ENCODE peak calls at places on chromosomes 1 and 21, in eight cellular contexts. One of them, this sample, is unnamed.
A peak's percentile ranks its signal among the peaks of the same experiment; 100 is the strongest.

GRCh38 chr1:9561429-9561828 is 22.2 kb downstream of the SLC25A33 start:
- DNase-seq in tibial artery: no peak
- DNase-seq in SK-N-SH: peak; percentile 30
- DNase-seq in WERI-Rb-1: peak; percentile 51
- DNase-seq in mesenchymal stem cell: peak; percentile 96
- DNase-seq in neural progenitor cell: no peak
- DNase-seq in right cardiac atrium: no peak
- DNase-seq in PC-3: peak; percentile 80
- DNase-seq in this sample: no peak

GRCh38 chr1:64235133-64235532 is 31.7 kb downstream of the UBE2U start:
- DNase-seq in tibial artery: no peak
- DNase-seq in SK-N-SH: no peak
- DNase-seq in WERI-Rb-1: no peak
- DNase-seq in mesenchymal stem cell: no peak
- DNase-seq in neural progenitor cell: no peak
- DNase-seq in right cardiac atrium: no peak
- DNase-seq in PC-3: no peak
- DNase-seq in this sample: no peak

GRCh38 chr1:48688102-48688760 is 88.5 kb downstream of the BEND5 start:
- DNase-seq in tibial artery: no peak
- DNase-seq in SK-N-SH: peak; percentile 36
- DNase-seq in WERI-Rb-1: no peak
- DNase-seq in mesenchymal stem cell: peak; percentile 3
- DNase-seq in neural progenitor cell: peak; percentile 28
- DNase-seq in right cardiac atrium: no peak
- DNase-seq in PC-3: peak; percentile 29
- DNase-seq in this sample: peak; percentile 69

GRCh38 chr1:153728305-153729066 is 636 bp downstream of the INTS3 start:
- DNase-seq in tibial artery: peak; percentile 46
- DNase-seq in SK-N-SH: peak; percentile 55
- DNase-seq in WERI-Rb-1: peak; percentile 81
- DNase-seq in mesenchymal stem cell: peak; percentile 57
- DNase-seq in neural progenitor cell: peak; percentile 79
- DNase-seq in right cardiac atrium: peak; percentile 80
- DNase-seq in PC-3: peak; percentile 47
- DNase-seq in this sample: peak; percentile 84

GRCh38 chr21:31798842-31799691 is 67.1 kb upstream of the SCAF4 start:
- DNase-seq in tibial artery: no peak
- DNase-seq in SK-N-SH: no peak
- DNase-seq in WERI-Rb-1: no peak
- DNase-seq in mesenchymal stem cell: no peak
- DNase-seq in neural progenitor cell: no peak
- DNase-seq in right cardiac atrium: no peak
- DNase-seq in PC-3: no peak
- DNase-seq in this sample: no peak

GRCh38 chr1:161367684-161368398 is at the start of gene CFAP126:
- DNase-seq in tibial artery: peak; percentile 63
- DNase-seq in SK-N-SH: peak; percentile 57
- DNase-seq in WERI-Rb-1: peak; percentile 78
- DNase-seq in mesenchymal stem cell: peak; percentile 80
- DNase-seq in neural progenitor cell: peak; percentile 15
- DNase-seq in right cardiac atrium: peak; percentile 82
- DNase-seq in PC-3: peak; percentile 73
- DNase-seq in this sample: peak; percentile 89

GRCh38 chr1:94383966-94384408 is 34.2 kb upstream of the ABCD3 start:
- DNase-seq in tibial artery: no peak
- DNase-seq in SK-N-SH: no peak
- DNase-seq in WERI-Rb-1: no peak
- DNase-seq in mesenchymal stem cell: peak; percentile 62
- DNase-seq in neural progenitor cell: no peak
- DNase-seq in right cardiac atrium: no peak
- DNase-seq in PC-3: peak; percentile 73
- DNase-seq in this sample: no peak

GRCh38 chr1:163055531-163055930 is 13.6 kb upstream of the RGS4 start:
- DNase-seq in tibial artery: no peak
- DNase-seq in SK-N-SH: no peak
- DNase-seq in WERI-Rb-1: no peak
- DNase-seq in mesenchymal stem cell: no peak
- DNase-seq in neural progenitor cell: no peak
- DNase-seq in right cardiac atrium: no peak
- DNase-seq in PC-3: no peak
- DNase-seq in this sample: no peak

GRCh38 chr1:236020359-236021000 is 44.4 kb downstream of the NID1 start:
- DNase-seq in tibial artery: peak; percentile 67
- DNase-seq in SK-N-SH: no peak
- DNase-seq in WERI-Rb-1: no peak
- DNase-seq in mesenchymal stem cell: no peak
- DNase-seq in neural progenitor cell: no peak
- DNase-seq in right cardiac atrium: no peak
- DNase-seq in PC-3: no peak
- DNase-seq in this sample: no peak

GRCh38 chr1:205172729-205173366 is 38.7 kb downstream of the DSTYK start:
- DNase-seq in tibial artery: no peak
- DNase-seq in SK-N-SH: no peak
- DNase-seq in WERI-Rb-1: no peak
- DNase-seq in mesenchymal stem cell: peak; percentile 94
- DNase-seq in neural progenitor cell: no peak
- DNase-seq in right cardiac atrium: no peak
- DNase-seq in PC-3: peak; percentile 98
- DNase-seq in this sample: no peak

GRCh38 chr1:1246230-1246600 is 307 bp downstream of the C1QTNF12 start:
- DNase-seq in tibial artery: no peak
- DNase-seq in SK-N-SH: no peak
- DNase-seq in WERI-Rb-1: no peak
- DNase-seq in mesenchymal stem cell: no peak
- DNase-seq in neural progenitor cell: no peak
- DNase-seq in right cardiac atrium: no peak
- DNase-seq in PC-3: no peak
- DNase-seq in this sample: peak; percentile 86

GRCh38 chr1:112904071-112904830 is 51.7 kb downstream of the SLC16A1 start:
- DNase-seq in tibial artery: no peak
- DNase-seq in SK-N-SH: no peak
- DNase-seq in WERI-Rb-1: no peak
- DNase-seq in mesenchymal stem cell: peak; percentile 82
- DNase-seq in neural progenitor cell: no peak
- DNase-seq in right cardiac atrium: no peak
- DNase-seq in PC-3: peak; percentile 91
- DNase-seq in this sample: no peak

GRCh38 chr1:168603501-168604107 is 27.2 kb downstream of the XCL1 start:
- DNase-seq in tibial artery: peak; percentile 74
- DNase-seq in SK-N-SH: peak; percentile 66
- DNase-seq in WERI-Rb-1: peak; percentile 54
- DNase-seq in mesenchymal stem cell: peak; percentile 70
- DNase-seq in neural progenitor cell: peak; percentile 91
- DNase-seq in right cardiac atrium: peak; percentile 88
- DNase-seq in PC-3: peak; percentile 85
- DNase-seq in this sample: peak; percentile 64

GRCh38 chr21:41975391-41976272 is 21.8 kb upstream of the C2CD2 start:
- DNase-seq in tibial artery: no peak
- DNase-seq in SK-N-SH: no peak
- DNase-seq in WERI-Rb-1: no peak
- DNase-seq in mesenchymal stem cell: no peak
- DNase-seq in neural progenitor cell: peak; percentile 39
- DNase-seq in right cardiac atrium: no peak
- DNase-seq in PC-3: no peak
- DNase-seq in this sample: peak; percentile 77

GRCh38 chr1:203367051-203367450 is 16.1 kb upstream of the FMOD start:
- DNase-seq in tibial artery: no peak
- DNase-seq in SK-N-SH: no peak
- DNase-seq in WERI-Rb-1: no peak
- DNase-seq in mesenchymal stem cell: no peak
- DNase-seq in neural progenitor cell: no peak
- DNase-seq in right cardiac atrium: no peak
- DNase-seq in PC-3: no peak
- DNase-seq in this sample: no peak
- H3K27me3 ChIP-seq in tibial artery: peaks cover 5% of the 10 kb centered on the region
- H3K27me3 ChIP-seq in SK-N-SH: peaks cover 12% of the 10 kb centered on the region
- H3K27me3 ChIP-seq in WERI-Rb-1: no peaks in the 10 kb centered on the region
- H3K27me3 ChIP-seq in mesenchymal stem cell: peaks cover 94% of the 10 kb centered on the region
- H3K27me3 ChIP-seq in neural progenitor cell: peaks cover 3% of the 10 kb centered on the region
- H3K27me3 ChIP-seq in right cardiac atrium: no peaks in the 10 kb centered on the region
- H3K27me3 ChIP-seq in PC-3: peaks cover 81% of the 10 kb centered on the region
- H3K27me3 ChIP-seq in this sample: no peaks in the 10 kb centered on the region

GRCh38 chr1:42817440-42817767 is 207 bp upstream of the SVBP start:
- DNase-seq in tibial artery: no peak
- DNase-seq in SK-N-SH: no peak
- DNase-seq in WERI-Rb-1: no peak
- DNase-seq in mesenchymal stem cell: no peak
- DNase-seq in neural progenitor cell: no peak
- DNase-seq in right cardiac atrium: no peak
- DNase-seq in PC-3: no peak
- DNase-seq in this sample: no peak

GRCh38 chr1:42822833-42823392 is 5.7 kb upstream of the SVBP start:
- DNase-seq in tibial artery: no peak
- DNase-seq in SK-N-SH: peak; percentile 43
- DNase-seq in WERI-Rb-1: no peak
- DNase-seq in mesenchymal stem cell: peak; percentile 46
- DNase-seq in neural progenitor cell: no peak
- DNase-seq in right cardiac atrium: no peak
- DNase-seq in PC-3: peak; percentile 34
- DNase-seq in this sample: no peak

GRCh38 chr1:42821690-42822089 is 4.5 kb upstream of the SVBP start:
- DNase-seq in tibial artery: no peak
- DNase-seq in SK-N-SH: no peak
- DNase-seq in WERI-Rb-1: no peak
- DNase-seq in mesenchymal stem cell: no peak
- DNase-seq in neural progenitor cell: no peak
- DNase-seq in right cardiac atrium: no peak
- DNase-seq in PC-3: no peak
- DNase-seq in this sample: no peak

GRCh38 chr1:42817976-42818375 is 779 bp upstream of the SVBP start:
- DNase-seq in tibial artery: no peak
- DNase-seq in SK-N-SH: no peak
- DNase-seq in WERI-Rb-1: no peak
- DNase-seq in mesenchymal stem cell: no peak
- DNase-seq in neural progenitor cell: no peak
- DNase-seq in right cardiac atrium: no peak
- DNase-seq in PC-3: no peak
- DNase-seq in this sample: no peak

DNA sequence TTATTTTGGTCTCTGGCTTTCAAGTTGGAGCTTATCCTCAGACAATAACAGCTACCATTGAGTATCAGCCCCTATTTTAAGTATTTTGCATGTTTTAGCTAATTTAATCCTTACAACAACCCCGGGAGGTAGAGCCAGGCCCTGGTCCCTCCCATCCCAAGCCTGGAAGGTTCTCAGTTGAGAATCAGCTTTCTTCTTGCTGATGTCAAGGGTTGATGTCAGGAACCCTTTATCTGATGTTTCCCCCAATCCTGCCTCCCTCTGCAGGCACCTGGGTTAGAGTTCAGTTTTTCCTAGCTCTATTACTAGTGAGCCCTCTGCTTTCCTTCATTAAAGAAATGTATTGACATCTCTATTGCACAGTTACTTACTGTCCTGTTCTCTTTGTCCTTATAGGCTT is 3.6 kb upstream of the SVBP start:
- DNase-seq in tibial artery: no peak
- DNase-seq in SK-N-SH: no peak
- DNase-seq in WERI-Rb-1: no peak
- DNase-seq in mesenchymal stem cell: no peak
- DNase-seq in neural progenitor cell: no peak
- DNase-seq in right cardiac atrium: no peak
- DNase-seq in PC-3: no peak
- DNase-seq in this sample: peak; percentile 39
- H3K4me3 ChIP-seq in tibial artery: no peak overlapping the region
- H3K4me3 ChIP-seq in SK-N-SH: no peak overlapping the region
- H3K4me3 ChIP-seq in WERI-Rb-1: no peak overlapping the region
- H3K4me3 ChIP-seq in mesenchymal stem cell: no peak overlapping the region
- H3K4me3 ChIP-seq in neural progenitor cell: no peak overlapping the region
- H3K4me3 ChIP-seq in right cardiac atrium: no peak overlapping the region
- H3K4me3 ChIP-seq in PC-3: no peak overlapping the region
- H3K4me3 ChIP-seq in this sample: no peak overlapping the region

GRCh38 chr1:201119206-201119814 is 7.1 kb upstream of the CACNA1S start:
- DNase-seq in tibial artery: no peak
- DNase-seq in SK-N-SH: peak; percentile 59
- DNase-seq in WERI-Rb-1: peak; percentile 91
- DNase-seq in mesenchymal stem cell: peak; percentile 47
- DNase-seq in neural progenitor cell: peak; percentile 79
- DNase-seq in right cardiac atrium: no peak
- DNase-seq in PC-3: peak; percentile 90
- DNase-seq in this sample: peak; percentile 88
- H3K27me3 ChIP-seq in tibial artery: peaks cover 28% of the 10 kb centered on the region
- H3K27me3 ChIP-seq in SK-N-SH: peaks cover 18% of the 10 kb centered on the region
- H3K27me3 ChIP-seq in WERI-Rb-1: no peaks in the 10 kb centered on the region
- H3K27me3 ChIP-seq in mesenchymal stem cell: peaks cover 10% of the 10 kb centered on the region
- H3K27me3 ChIP-seq in neural progenitor cell: peaks cover 46% of the 10 kb centered on the region
- H3K27me3 ChIP-seq in right cardiac atrium: no peaks in the 10 kb centered on the region
- H3K27me3 ChIP-seq in PC-3: no peaks in the 10 kb centered on the region
- H3K27me3 ChIP-seq in this sample: peaks cover 28% of the 10 kb centered on the region

GRCh38 chr1:156527584-156527983 is 27.0 kb upstream of the MEF2D start:
- DNase-seq in tibial artery: no peak
- DNase-seq in SK-N-SH: no peak
- DNase-seq in WERI-Rb-1: peak; percentile 90
- DNase-seq in mesenchymal stem cell: no peak
- DNase-seq in neural progenitor cell: no peak
- DNase-seq in right cardiac atrium: no peak
- DNase-seq in PC-3: no peak
- DNase-seq in this sample: no peak

GRCh38 chr1:156523801-156524480 is 23.4 kb upstream of the MEF2D start:
- DNase-seq in tibial artery: no peak
- DNase-seq in SK-N-SH: no peak
- DNase-seq in WERI-Rb-1: no peak
- DNase-seq in mesenchymal stem cell: no peak
- DNase-seq in neural progenitor cell: no peak
- DNase-seq in right cardiac atrium: no peak
- DNase-seq in PC-3: no peak
- DNase-seq in this sample: no peak

GRCh38 chr1:156524985-156525590 is 24.5 kb upstream of the MEF2D start:
- DNase-seq in tibial artery: no peak
- DNase-seq in SK-N-SH: no peak
- DNase-seq in WERI-Rb-1: no peak
- DNase-seq in mesenchymal stem cell: no peak
- DNase-seq in neural progenitor cell: no peak
- DNase-seq in right cardiac atrium: no peak
- DNase-seq in PC-3: no peak
- DNase-seq in this sample: no peak

GRCh38 chr1:156524481-156524869 is 23.9 kb upstream of the MEF2D start:
- DNase-seq in tibial artery: no peak
- DNase-seq in SK-N-SH: no peak
- DNase-seq in WERI-Rb-1: peak; percentile 75
- DNase-seq in mesenchymal stem cell: no peak
- DNase-seq in neural progenitor cell: no peak
- DNase-seq in right cardiac atrium: no peak
- DNase-seq in PC-3: no peak
- DNase-seq in this sample: no peak

DNA sequence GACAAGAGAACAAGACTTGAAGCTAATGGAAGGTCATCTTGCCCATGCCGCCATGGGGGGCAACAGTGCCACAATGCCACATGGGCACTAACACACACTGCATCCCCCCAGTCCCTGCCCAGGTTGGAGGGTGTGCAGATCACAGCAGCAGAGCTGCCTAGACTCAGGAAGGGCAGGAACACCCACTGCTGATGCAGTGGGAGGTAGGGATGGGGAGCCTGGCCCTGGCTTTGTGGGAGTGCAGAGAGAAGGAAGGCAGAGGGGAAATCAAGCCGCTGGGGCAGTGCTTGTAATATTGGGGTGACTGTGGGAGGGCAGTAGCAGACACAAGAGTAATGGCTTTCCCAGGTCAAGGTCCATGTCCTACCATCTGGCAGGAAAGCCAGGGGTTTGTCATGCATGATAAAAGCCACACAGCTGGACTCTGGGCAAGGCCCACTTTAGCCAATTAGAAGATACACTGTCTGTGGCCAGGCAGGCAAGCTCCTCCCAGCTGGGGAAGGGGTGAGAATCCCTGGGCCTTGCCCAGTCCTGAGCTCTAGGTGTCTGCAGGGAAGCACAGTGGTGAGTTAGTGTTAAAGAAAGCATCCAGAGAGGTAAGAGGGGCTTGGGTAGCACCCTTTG is 25.4 kb upstream of the MEF2D start:
- DNase-seq in tibial artery: no peak
- DNase-seq in SK-N-SH: no peak
- DNase-seq in WERI-Rb-1: no peak
- DNase-seq in mesenchymal stem cell: no peak
- DNase-seq in neural progenitor cell: no peak
- DNase-seq in right cardiac atrium: no peak
- DNase-seq in PC-3: no peak
- DNase-seq in this sample: peak; percentile 71
- H3K4me3 ChIP-seq in tibial artery: no peak overlapping the region
- H3K4me3 ChIP-seq in SK-N-SH: no peak overlapping the region
- H3K4me3 ChIP-seq in WERI-Rb-1: no peak overlapping the region
- H3K4me3 ChIP-seq in mesenchymal stem cell: no peak overlapping the region
- H3K4me3 ChIP-seq in neural progenitor cell: no peak overlapping the region
- H3K4me3 ChIP-seq in right cardiac atrium: no peak overlapping the region
- H3K4me3 ChIP-seq in PC-3: no peak overlapping the region
- H3K4me3 ChIP-seq in this sample: no peak overlapping the region

This sample was measured in H7.